ENCODE peak calls at places on chromosomes 3 and 15, in six cellular contexts. W is upper lobe of left lung, B is ovary, L is K562, V is stomach, Y is sigmoid colon. E is an unnamed sample.

GRCh38 chr3:5160926-5161858 is 26.3 kb upstream of the EDEM1 start:
- DNase-seq in B (no peak), L (no peak), Y (no peak), W (no peak), V (no peak), E (no peak)

GRCh38 chr3:16484216-16484615 is 29.3 kb downstream of the RFTN1 start:
- DNase-seq in Y (peak), W (no peak), L (no peak), V (peak), B (peak), E (peak)

GRCh38 chr3:157559401-157559800 is 56.2 kb upstream of the VEPH1 start:
- DNase-seq in L (no peak), V (no peak), W (no peak), Y (no peak), B (no peak), E (no peak)

GRCh38 chr3:33544126-33544525 is 103.9 kb upstream of the UBP1 start:
- DNase-seq in Y (no peak), V (no peak), L (no peak), B (no peak), W (no peak), E (no peak)

GRCh38 chr3:17063591-17063990 is 178.8 kb downstream of the PLCL2 start:
- DNase-seq in B (no peak), Y (no peak), W (no peak), V (no peak), L (no peak), E (no peak)

GRCh38 chr3:117548600-117548999 is 839.0 kb downstream of the TUSC7 start:
- DNase-seq in V (no peak), B (no peak), Y (no peak), W (no peak), L (no peak), E (no peak)

GRCh38 chr3:143283432-143284128 is 164.0 kb downstream of the CHST2 start:
- DNase-seq in B (no peak), L (peak), V (no peak), W (no peak), Y (no peak), E (no peak)

GRCh38 chr15:50798684-50799083 is 33.2 kb upstream of the SPPL2A start:
- DNase-seq in Y (no peak), V (no peak), L (peak), W (no peak), B (no peak), E (peak)

GRCh38 chr3:182172534-182172933 is 460.8 kb downstream of the SOX2 start:
- DNase-seq in L (no peak), B (no peak), Y (no peak), W (no peak), V (no peak), E (no peak)

GRCh38 chr3:164465172-164465571 is 613.1 kb downstream of the SI start:
- DNase-seq in L (no peak), B (no peak), W (no peak), V (no peak), Y (no peak), E (no peak)

GRCh38 chr3:125694761-125695294 is 99.5 kb upstream of the OSBPL11 start:
- DNase-seq in B (no peak), L (no peak), Y (no peak), V (peak), W (no peak), E (no peak)

GRCh38 chr3:11482024-11482423 is 161.7 kb downstream of the VGLL4 start:
- DNase-seq in B (peak), Y (peak), V (peak), L (no peak), W (peak), E (peak)

GRCh38 chr3:107992976-107993684 is 97.7 kb downstream of the CD47 start:
- DNase-seq in B (no peak), L (no peak), V (no peak), Y (no peak), W (peak), E (no peak)

GRCh38 chr3:9903238-9903624 is 583 bp downstream of the IL17RE start:
- DNase-seq in V (no peak), W (no peak), Y (no peak), B (no peak), L (no peak), E (no peak)

GRCh38 chr3:83226751-83227150 is 1465.3 kb upstream of the GBE1 start:
- DNase-seq in Y (no peak), V (no peak), L (no peak), B (no peak), W (no peak), E (no peak)

GRCh38 chr3:167361356-167361755 is 18.7 kb downstream of the ZBBX start:
- DNase-seq in Y (no peak), W (no peak), L (no peak), B (no peak), V (no peak), E (no peak)

GRCh38 chr15:90893175-90894090 is 9.1 kb downstream of the FES start:
- DNase-seq in Y (no peak), L (peak), W (no peak), B (no peak), V (no peak), E (no peak)

GRCh38 chr3:52443791-52444687 is 864 bp downstream of the SEMA3G start:
- DNase-seq in B (no peak), L (no peak), Y (no peak), W (no peak), V (no peak), E (no peak)

GRCh38 chr15:73075151-73075859 is 23.0 kb downstream of the NEO1 start:
- DNase-seq in B (no peak), Y (no peak), L (no peak), W (no peak), V (no peak), E (no peak)

GRCh38 chr3:12187448-12188327 is 29.0 kb upstream of the TIMP4 start:
- DNase-seq in L (no peak), V (no peak), Y (no peak), B (peak), W (peak), E (peak)

GRCh38 chr3:25587094-25587493 is 77.6 kb downstream of the TOP2B start:
- DNase-seq in V (no peak), Y (no peak), B (no peak), W (no peak), L (no peak), E (no peak)

GRCh38 chr3:197525706-197526105 is 30.1 kb downstream of the BDH1 start:
- DNase-seq in L (peak), B (no peak), V (no peak), Y (no peak), W (no peak), E (no peak)

GRCh38 chr3:64890466-64890865 is 202.7 kb upstream of the ADAMTS9 start:
- DNase-seq in V (no peak), W (no peak), L (no peak), B (no peak), Y (no peak), E (no peak)

GRCh38 chr3:64888840-64889239 is 201.0 kb upstream of the ADAMTS9 start:
- DNase-seq in Y (no peak), W (no peak), V (no peak), B (no peak), L (no peak), E (no peak)

GRCh38 chr3:64888165-64888564 is 200.4 kb upstream of the ADAMTS9 start:
- DNase-seq in L (no peak), W (no peak), V (no peak), B (no peak), Y (no peak), E (no peak)

GRCh38 chr3:64892664-64893309 is 205.0 kb upstream of the ADAMTS9 start:
- DNase-seq in V (no peak), B (no peak), Y (no peak), W (no peak), L (peak), E (no peak)

DNA sequence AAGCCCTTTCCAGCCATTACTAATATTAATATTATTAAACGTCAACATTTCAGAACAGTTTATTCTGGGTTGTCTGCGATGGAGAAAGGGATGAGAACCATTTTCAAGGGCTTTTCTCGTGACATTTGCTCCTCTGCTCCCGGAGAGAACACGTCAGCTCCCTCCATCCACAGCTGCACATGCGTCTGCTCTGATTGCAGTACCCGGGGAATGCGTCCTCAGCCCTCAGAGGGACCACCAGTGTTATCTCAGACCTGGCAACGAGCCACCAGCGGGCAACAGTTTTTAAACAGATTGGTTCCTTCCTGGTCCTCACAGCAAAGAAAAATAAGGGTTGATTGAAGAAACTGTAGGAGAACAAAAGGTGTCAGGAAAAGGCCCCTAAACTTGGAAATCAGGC is 202.2 kb upstream of the ADAMTS9 start:
- DNase-seq in L (no peak), Y (peak), W (no peak), V (no peak), B (peak), E (no peak)
- TF ChIP-seq EP300 in L (no peak), Y (no peak), W (no peak), V (no peak), B (no peak), E (no peak)

DNA sequence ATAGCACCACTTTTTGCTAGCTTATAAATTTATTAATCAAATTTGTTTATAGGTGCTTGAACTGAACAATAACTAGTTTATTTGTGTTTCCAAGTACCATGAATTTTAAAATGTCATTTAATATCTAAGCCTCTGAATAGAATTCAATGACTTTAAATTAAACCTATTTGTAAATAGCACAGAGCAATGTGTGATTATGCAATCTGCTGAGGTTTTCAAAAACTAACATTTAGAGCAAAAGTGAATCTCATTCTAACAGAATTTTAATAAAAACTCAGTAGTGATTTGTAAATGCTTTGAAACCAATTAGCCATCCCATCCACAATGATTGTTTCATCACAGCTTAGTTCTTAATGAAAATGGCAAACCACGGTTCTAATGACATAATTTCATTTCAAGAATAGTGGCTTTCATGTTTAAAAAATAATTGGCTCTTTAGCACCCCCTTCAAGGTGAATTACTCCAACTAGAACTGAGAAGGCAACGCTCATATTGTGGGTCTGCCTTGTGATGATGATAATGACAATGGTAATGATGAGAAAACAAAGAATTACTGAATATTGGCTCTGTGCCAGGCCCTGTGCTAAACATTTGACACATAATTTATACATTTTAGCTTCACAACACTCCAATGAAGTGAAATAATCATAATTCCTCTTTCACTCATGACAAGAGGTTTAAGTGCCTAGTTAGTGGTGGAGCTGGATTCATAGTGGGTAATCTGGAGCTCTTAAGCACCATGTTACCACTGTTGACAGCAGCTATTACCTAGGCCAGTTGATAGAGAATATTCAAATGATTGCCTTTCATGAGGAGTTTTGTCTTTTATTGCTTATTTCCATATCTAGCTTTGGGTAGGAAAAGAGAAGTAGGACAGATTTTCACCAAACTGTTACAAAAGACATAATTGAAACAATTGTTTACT is 145.7 kb downstream of the RBMS3 start:
- DNase-seq in W (no peak), Y (no peak), L (no peak), B (no peak), V (no peak), E (no peak)
- TF ChIP-seq EP300 in W (no peak), Y (no peak), L (no peak), B (no peak), V (no peak), E (no peak)

GRCh38 chr3:192869131-192870027 is 48.3 kb downstream of the MB21D2 start:
- DNase-seq in V (no peak), Y (peak), B (no peak), W (no peak), L (no peak), E (no peak)
- TF ChIP-seq EP300 in V (no peak), Y (no peak), B (no peak), W (no peak), L (no peak), E (no peak)

DNA sequence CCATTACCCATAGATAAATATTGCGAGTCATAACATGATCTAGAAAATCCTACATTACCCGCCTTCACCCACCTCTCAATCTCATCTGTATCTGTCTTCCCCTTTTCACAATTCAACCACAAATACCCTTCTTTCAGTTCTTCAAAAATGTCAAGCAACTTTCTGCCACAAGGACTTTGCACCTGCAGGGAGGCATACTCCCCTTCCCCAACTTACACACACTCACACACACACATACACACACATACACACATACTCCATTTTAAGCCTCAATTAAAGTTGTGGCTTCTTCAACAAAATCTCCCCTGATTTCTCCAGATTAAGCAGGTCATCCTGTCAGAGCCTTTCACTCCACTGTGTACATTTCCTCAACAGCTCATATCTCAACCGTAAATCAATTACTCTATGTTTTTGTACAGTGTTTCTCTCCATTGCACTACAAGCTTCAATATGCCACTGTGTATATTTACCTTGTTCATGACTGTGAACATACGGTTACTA is 33.1 kb upstream of the CCDC50 start:
- DNase-seq in L (no peak), B (no peak), V (no peak), W (no peak), Y (no peak), E (peak)
- TF ChIP-seq EP300 in L (no peak), B (no peak), V (no peak), W (no peak), Y (no peak), E (no peak)

GRCh38 chr3:61991706-61992105 is 381.6 kb downstream of the FEZF2 start:
- DNase-seq in W (no peak), B (no peak), V (no peak), Y (no peak), L (no peak), E (no peak)
- TF ChIP-seq EP300 in W (no peak), B (no peak), V (no peak), Y (no peak), L (no peak), E (no peak)

DNA sequence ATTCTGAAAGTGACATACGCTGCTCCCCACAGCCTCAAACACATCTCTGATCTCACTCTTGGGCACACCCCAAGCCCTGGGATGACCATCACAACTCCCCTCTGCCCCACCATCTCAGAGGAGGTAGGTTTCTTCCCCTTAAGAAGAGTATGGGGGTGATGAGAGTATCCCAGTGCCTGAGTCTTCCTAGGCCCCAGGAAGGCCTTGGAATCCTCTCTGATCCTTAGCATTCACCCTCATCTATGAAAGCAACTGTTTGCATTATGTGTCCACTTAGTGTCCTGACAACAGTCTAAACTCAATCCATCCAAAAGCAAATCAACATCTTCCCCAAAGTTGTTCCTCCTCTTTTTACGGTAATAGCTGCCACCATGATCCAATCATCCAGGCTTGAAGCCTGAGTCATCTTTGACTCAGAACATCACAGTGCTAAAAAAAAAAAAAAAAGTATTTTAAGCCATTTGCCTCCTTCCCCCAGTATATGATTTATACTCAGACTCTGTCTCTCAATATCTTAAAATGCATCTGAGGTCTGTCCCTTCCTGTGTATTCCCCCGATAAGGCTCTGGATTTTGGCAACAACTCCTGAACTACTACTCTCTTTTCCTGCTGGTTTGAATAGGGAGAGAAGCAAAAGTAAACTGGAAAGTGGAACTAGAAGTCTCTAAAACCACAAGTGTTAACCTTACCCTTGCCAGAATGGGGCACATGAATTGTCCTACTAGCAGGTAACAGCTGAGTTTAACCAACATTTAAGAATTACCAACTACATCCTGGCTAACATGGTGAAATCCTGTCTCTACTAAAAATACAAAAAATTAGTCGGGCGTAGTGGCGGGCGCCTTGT is 22.5 kb downstream of the POPDC2 start:
- DNase-seq in Y (no peak), L (peak), W (no peak), V (no peak), B (no peak), E (no peak)
- TF ChIP-seq EP300 in Y (no peak), L (peak), W (no peak), V (no peak), B (no peak), E (peak)

GRCh38 chr3:120348981-120349818 is at the start of gene LRRC58:
- DNase-seq in B (peak), W (peak), V (peak), Y (peak), L (peak), E (peak)
- TF ChIP-seq EP300 in B (no peak), W (no peak), V (no peak), Y (no peak), L (no peak), E (no peak)

GRCh38 chr3:42025388-42026138 is 63.7 kb upstream of the ULK4 start:
- DNase-seq in V (peak), Y (peak), L (peak), B (peak), W (no peak), E (peak)
- TF ChIP-seq EP300 in V (peak), Y (no peak), L (peak), B (peak), W (no peak), E (no peak)

GRCh38 chr3:58491506-58492384 is at the start of gene KCTD6:
- DNase-seq in B (peak), L (peak), W (peak), Y (peak), V (peak), E (peak)
- TF ChIP-seq EP300 in B (no peak), L (no peak), W (no peak), Y (no peak), V (no peak), E (no peak)

GRCh38 chr3:189808246-189809007 is 177.2 kb downstream of the TP63 start:
- DNase-seq in V (no peak), W (peak), B (no peak), Y (no peak), L (no peak), E (no peak)

GRCh38 chr3:189809583-189809982 is 178.4 kb downstream of the TP63 start:
- DNase-seq in L (no peak), B (no peak), W (no peak), V (no peak), Y (no peak), E (no peak)

GRCh38 chr3:189813652-189814245 is 182.6 kb downstream of the TP63 start:
- DNase-seq in B (no peak), W (peak), Y (no peak), V (no peak), L (no peak), E (no peak)
- TF ChIP-seq EP300 in B (no peak), W (no peak), Y (no peak), V (no peak), L (no peak), E (no peak)